ENCODE peak calls at places on chromosomes 1 and 21, in eight cellular contexts. F is NCI-H2171; T is NCI-H1092 treated with DMSO at 0.1 percent for 48 hours; N is stimulated activated CD4-positive, alpha-beta T cell treated with anti-CD3 and anti-CD28 coated beads, Interleukin-2, amount 100 ng/mL, for 48 hours; X is SW480; P is pons; V is smooth muscle cell of the brain vasculature; S is RWPE1. W is an unnamed sample.

GRCh38 chr21:44800971-44801467 is 601 bp downstream of the UBE2G2 start:
- DNase-seq in X (peak; percentile 65), T (peak; percentile 49), N (no peak), S (peak; percentile 59), V (no peak), P (no peak), F (no peak), W (no peak)

GRCh38 chr1:6801998-6802397 is 16.7 kb downstream of the CAMTA1 start:
- DNase-seq in F (peak; percentile 22), X (no peak), V (no peak), S (no peak), T (no peak), P (no peak), N (no peak), W (no peak)

GRCh38 chr1:4045397-4046010 is 145.4 kb upstream of the C1orf174 start:
- DNase-seq in F (no peak), X (no peak), N (no peak), S (no peak), V (no peak), T (no peak), P (no peak), W (no peak)

GRCh38 chr1:94068831-94069648 is 51.9 kb downstream of the ABCA4 start:
- DNase-seq in F (no peak), N (no peak), X (peak; percentile 52), P (peak; percentile 69), S (no peak), T (peak; percentile 45), V (peak; percentile 88), W (peak; percentile 37)

GRCh38 chr1:227948493-227949260 is 945 bp upstream of the WNT9A start:
- DNase-seq in F (no peak), V (no peak), X (peak; percentile 22), T (no peak), S (peak; percentile 18), N (no peak), P (no peak), W (no peak)

GRCh38 chr1:194289569-194290266 is 1103.3 kb upstream of the B3GALT2 start:
- DNase-seq in V (no peak), X (peak; percentile 11), P (no peak), S (no peak), N (no peak), T (no peak), F (no peak), W (no peak)

GRCh38 chr21:38669186-38669585 is 136.5 kb upstream of the ETS2 start:
- DNase-seq in P (no peak), N (no peak), S (peak; percentile 19), T (peak; percentile 32), F (no peak), X (peak; percentile 70), V (no peak), W (peak; percentile 20)

GRCh38 chr21:39020751-39021474 is 162.3 kb downstream of the PSMG1 start:
- DNase-seq in P (no peak), N (no peak), S (peak; percentile 91), T (no peak), F (no peak), V (no peak), X (peak; percentile 33), W (no peak)

GRCh38 chr1:44962729-44963128 is 23.7 kb downstream of the EIF2B3 start:
- DNase-seq in X (no peak), P (no peak), S (no peak), T (peak; percentile 10), F (peak; percentile 78), N (no peak), V (no peak), W (no peak)

GRCh38 chr1:205600085-205600484 is 31.7 kb downstream of the ELK4 start:
- DNase-seq in S (peak; percentile 75), V (no peak), P (no peak), N (no peak), T (no peak), X (no peak), F (no peak), W (no peak)

GRCh38 chr1:39196244-39197215 is 8.0 kb upstream of the MACF1 start:
- DNase-seq in N (no peak), P (peak; percentile 12), T (no peak), F (no peak), S (no peak), X (peak; percentile 91), V (no peak), W (no peak)

GRCh38 chr1:29391362-29391880 is 155.1 kb downstream of the PTPRU start:
- DNase-seq in S (no peak), P (no peak), V (no peak), X (no peak), F (no peak), N (no peak), T (no peak), W (no peak)

GRCh38 chr1:206679738-206680211 is 4.9 kb upstream of the MAPKAPK2 start:
- DNase-seq in S (no peak), X (no peak), N (no peak), F (no peak), P (peak; percentile 71), T (no peak), V (no peak), W (no peak)

GRCh38 chr1:97632075-97632474 is 288.8 kb downstream of the DPYD start:
- DNase-seq in V (no peak), N (no peak), T (no peak), S (peak; percentile 4), F (peak; percentile 16), P (no peak), X (no peak), W (peak; percentile 17)

GRCh38 chr1:214590696-214591095 is 12.3 kb upstream of the CENPF start:
- DNase-seq in S (no peak), V (no peak), N (no peak), F (no peak), X (no peak), T (no peak), P (no peak), W (no peak)

GRCh38 chr1:165383067-165383466 is 26.6 kb upstream of the LMX1A start:
- DNase-seq in X (no peak), F (no peak), T (no peak), N (no peak), V (no peak), S (no peak), P (peak; percentile 43), W (no peak)

GRCh38 chr1:44294588-44295007 is 60.5 kb downstream of the ERI3 start:
- DNase-seq in V (no peak), P (peak; percentile 75), S (no peak), N (no peak), F (no peak), X (no peak), T (peak; percentile 67), W (no peak)

GRCh38 chr1:91553196-91553595 is 52.5 kb downstream of the CDC7 start:
- DNase-seq in V (no peak), X (no peak), N (no peak), S (peak; percentile 54), F (no peak), T (no peak), P (peak; percentile 49), W (no peak)

GRCh38 chr1:84780000-84780716 is 89.9 kb upstream of the SSX2IP start:
- DNase-seq in T (no peak), P (peak; percentile 27), X (no peak), S (no peak), F (no peak), V (no peak), N (no peak), W (no peak)

GRCh38 chr1:216184281-216184680 is 239.0 kb downstream of the USH2A start:
- DNase-seq in S (no peak), V (no peak), X (no peak), N (no peak), T (no peak), F (no peak), P (no peak), W (no peak)

GRCh38 chr1:86701731-86702130 is 2.6 kb upstream of the SH3GLB1 start:
- DNase-seq in N (no peak), F (no peak), P (peak; percentile 18), V (no peak), S (no peak), X (no peak), T (no peak), W (no peak)

GRCh38 chr1:73781257-73781656 is 416.7 kb downstream of the LRRIQ3 start:
- DNase-seq in P (no peak), F (no peak), T (no peak), S (no peak), V (no peak), X (peak; percentile 2), N (no peak), W (no peak)

GRCh38 chr21:44054710-44055109 is 42.6 kb downstream of the TRAPPC10 start:
- DNase-seq in N (no peak), X (no peak), V (peak; percentile 51), F (no peak), P (no peak), S (no peak), T (no peak), W (no peak)

GRCh38 chr1:41649445-41650175 is 165.1 kb upstream of the EDN2 start:
- DNase-seq in X (no peak), N (no peak), F (no peak), S (no peak), P (no peak), T (no peak), V (no peak), W (no peak)